ENCODE peak calls at places on chromosomes 7 and 10, in nine cellular contexts. V is prostate gland, Z is K562, T is heart left ventricle, O is cardiac muscle cell, L is SK-N-SH, Q is neural progenitor cell, K is psoas muscle, D is left ventricle myocardium inferior. X is an unnamed sample. For H3K27me3, the result is how much of the 10 kb centered on the place peaks cover.

GRCh38 chr10:126933116-126933515 is 27.9 kb downstream of the DOCK1 start:
- DNase-seq in V (no peak), Z (no peak), T (no peak), O (no peak), L (no peak), Q (no peak), K (no peak), D (no peak), X (no peak)

GRCh38 chr10:28644647-28645046 is 32.7 kb upstream of the BAMBI start:
- DNase-seq in V (no peak), Z (no peak), T (no peak), O (no peak), L (no peak), Q (no peak), K (no peak), D (no peak), X (no peak)

GRCh38 chr10:125783957-125784356 is 8.3 kb upstream of the MMP21 start:
- DNase-seq in V (no peak), Z (peak), T (no peak), O (no peak), L (no peak), Q (no peak), K (no peak), D (no peak), X (no peak)

GRCh38 chr10:26489081-26489480 is 50.9 kb downstream of the APBB1IP start:
- DNase-seq in V (no peak), Z (no peak), T (no peak), O (no peak), L (no peak), Q (no peak), K (no peak), D (no peak), X (no peak)

GRCh38 chr7:33220231-33220630 is 90.9 kb downstream of the BBS9 start:
- DNase-seq in V (no peak), Z (no peak), T (no peak), O (no peak), L (no peak), Q (no peak), K (no peak), D (no peak), X (no peak)

GRCh38 chr10:113997428-113997827 is 46.2 kb upstream of the ADRB1 start:
- DNase-seq in V (no peak), Z (no peak), T (peak), O (no peak), L (no peak), Q (no peak), K (peak), D (peak), X (no peak)

GRCh38 chr7:150631084-150631824 is 931 bp downstream of the GIMAP6 start:
- DNase-seq in V (no peak), Z (no peak), T (peak), O (no peak), L (no peak), Q (no peak), K (peak), D (peak), X (peak)

GRCh38 chr7:135327458-135327857 is 93.8 kb downstream of the STRA8 start:
- DNase-seq in V (no peak), Z (no peak), T (no peak), O (no peak), L (no peak), Q (no peak), K (no peak), D (no peak), X (no peak)

GRCh38 chr10:132700168-132701098 is 85.5 kb downstream of the NKX6-2 start:
- DNase-seq in V (no peak), Z (no peak), T (peak), O (no peak), L (no peak), Q (no peak), K (no peak), D (peak), X (peak)

GRCh38 chr10:36559990-36560389 is 565.4 kb upstream of the ANKRD30A start:
- DNase-seq in V (no peak), Z (no peak), T (no peak), O (no peak), L (no peak), Q (no peak), K (no peak), D (no peak), X (no peak)

GRCh38 chr7:106423836-106424475 is 139.2 kb upstream of the NAMPT start:
- DNase-seq in V (no peak), Z (no peak), T (no peak), O (no peak), L (no peak), Q (no peak), K (no peak), D (no peak), X (no peak)

GRCh38 chr10:111207525-111207924 is 130.7 kb downstream of the ADRA2A start:
- DNase-seq in V (no peak), Z (peak), T (no peak), O (no peak), L (peak), Q (peak), K (no peak), D (no peak), X (no peak)
- TF ChIP-seq CTCF in V (no peak), Z (peak), T (no peak), O (no peak), L (no peak), Q (peak), K (peak), D (peak), X (no peak)

DNA sequence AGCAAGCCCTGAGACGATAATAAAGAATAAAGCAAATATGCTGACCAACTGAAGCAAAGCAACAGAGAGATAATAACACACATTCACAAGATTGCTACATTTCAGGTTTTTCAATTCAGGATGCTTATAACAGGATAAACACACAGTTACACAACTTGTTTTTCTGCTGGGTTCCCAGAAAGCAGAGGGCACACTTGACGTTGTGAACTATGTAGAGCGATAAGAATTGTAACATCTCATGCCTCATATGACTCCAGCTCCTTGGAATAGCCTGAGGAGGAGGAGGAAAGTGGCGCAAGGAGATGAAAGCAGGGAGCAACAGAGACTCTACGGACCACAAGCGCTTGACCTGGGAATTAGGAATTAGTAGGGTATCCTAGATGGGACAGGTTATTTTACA is 201.7 kb downstream of the SKAP2 start:
- DNase-seq in V (no peak), Z (no peak), T (no peak), O (no peak), L (no peak), Q (no peak), K (no peak), D (no peak), X (no peak)
- H3K27me3 ChIP-seq in V (under half), Z (under half), T (under half), O (under half), L (under half), Q (under half), K (under half), D (half or more), X (under half)

GRCh38 chr10:110530131-110530831 is 32.6 kb downstream of the DUSP5 start:
- DNase-seq in V (peak), Z (no peak), T (peak), O (peak), L (peak), Q (peak), K (peak), D (peak), X (no peak)

GRCh38 chr10:110528224-110528997 is 30.7 kb downstream of the DUSP5 start:
- DNase-seq in V (no peak), Z (no peak), T (no peak), O (no peak), L (no peak), Q (no peak), K (no peak), D (no peak), X (no peak)

GRCh38 chr10:110529596-110530011 is 31.9 kb downstream of the DUSP5 start:
- DNase-seq in V (no peak), Z (no peak), T (no peak), O (no peak), L (no peak), Q (no peak), K (no peak), D (no peak), X (no peak)

GRCh38 chr10:110525349-110526260 is 27.9 kb downstream of the DUSP5 start:
- DNase-seq in V (no peak), Z (no peak), T (no peak), O (no peak), L (no peak), Q (no peak), K (no peak), D (no peak), X (no peak)

GRCh38 chr10:110527731-110528171 is 30.0 kb downstream of the DUSP5 start:
- DNase-seq in V (no peak), Z (no peak), T (no peak), O (no peak), L (no peak), Q (no peak), K (no peak), D (no peak), X (no peak)
- TF ChIP-seq CTCF in V (no peak), Z (no peak), T (no peak), O (no peak), L (no peak), Q (no peak), K (no peak), D (no peak), X (no peak)

GRCh38 chr7:1705339-1705738 is 35.3 kb downstream of the ELFN1 start:
- DNase-seq in V (no peak), Z (no peak), T (no peak), O (no peak), L (peak), Q (no peak), K (no peak), D (no peak), X (no peak)
- H3K27me3 ChIP-seq in V (under half), Z (under half), T (under half), O (under half), L (under half), Q (under half), K (under half), D (under half), X (under half)

GRCh38 chr7:21568762-21569161 is 25.9 kb downstream of the DNAH11 start:
- DNase-seq in V (no peak), Z (peak), T (no peak), O (peak), L (peak), Q (peak), K (no peak), D (no peak), X (no peak)
- TF ChIP-seq CTCF in V (peak), Z (peak), T (peak), O (no peak), L (peak), Q (peak), K (peak), D (peak), X (no peak)

GRCh38 chr10:23193435-23194074 is 1.4 kb downstream of the PTF1A start:
- DNase-seq in V (no peak), Z (no peak), T (no peak), O (no peak), L (no peak), Q (no peak), K (no peak), D (no peak), X (no peak)
- H3K27me3 ChIP-seq in V (half or more), Z (under half), T (under half), O (half or more), L (under half), Q (half or more), K (half or more), D (half or more), X (half or more)

GRCh38 chr10:120186506-120186905 is 270.5 kb upstream of the PLPP4 start:
- DNase-seq in V (no peak), Z (no peak), T (no peak), O (peak), L (no peak), Q (no peak), K (no peak), D (no peak), X (no peak)

GRCh38 chr10:120181154-120181553 is 275.9 kb upstream of the PLPP4 start:
- DNase-seq in V (no peak), Z (no peak), T (no peak), O (no peak), L (no peak), Q (no peak), K (no peak), D (no peak), X (no peak)

GRCh38 chr10:120183546-120183945 is 273.5 kb upstream of the PLPP4 start:
- DNase-seq in V (no peak), Z (no peak), T (no peak), O (no peak), L (no peak), Q (no peak), K (no peak), D (no peak), X (no peak)

GRCh38 chr10:120182431-120182830 is 274.6 kb upstream of the PLPP4 start:
- DNase-seq in V (no peak), Z (no peak), T (no peak), O (no peak), L (no peak), Q (no peak), K (no peak), D (no peak), X (no peak)

DNA sequence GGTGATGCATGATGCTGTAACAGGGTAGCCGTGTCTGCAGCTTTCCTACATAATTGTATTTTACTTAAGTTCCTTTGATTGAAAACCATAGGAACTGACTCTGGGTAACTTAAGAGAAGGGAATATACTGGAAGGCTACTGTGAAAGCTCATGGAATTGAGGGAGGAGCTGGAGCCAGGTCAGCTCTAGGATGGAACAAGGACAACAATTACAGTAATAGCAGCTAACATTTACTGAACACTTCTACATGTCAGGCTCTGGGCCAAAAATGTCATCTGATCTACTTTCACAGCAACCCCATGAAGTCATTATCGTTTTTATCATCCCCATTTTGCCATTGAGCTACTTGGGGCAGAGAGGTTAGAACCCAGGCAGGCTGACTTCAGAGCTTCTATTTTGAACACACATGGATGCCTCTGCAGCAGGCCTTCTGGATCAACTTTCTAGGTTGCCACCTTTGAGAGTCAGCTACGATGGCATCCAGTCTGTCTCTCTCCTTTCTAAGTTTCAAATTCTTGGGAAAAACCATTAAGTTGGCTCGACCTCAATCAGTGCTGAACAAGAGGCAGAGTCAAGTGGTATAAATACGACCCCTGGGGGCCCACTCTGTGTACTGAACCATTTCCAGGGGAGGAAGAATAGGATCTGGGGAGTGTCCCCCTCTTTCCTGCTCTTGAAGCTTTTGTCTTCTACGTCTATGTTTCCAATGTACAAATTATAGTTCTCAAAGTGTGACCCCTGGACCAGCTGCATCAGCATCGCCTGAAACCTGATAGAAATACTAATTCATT is 272.3 kb upstream of the PLPP4 start:
- DNase-seq in V (no peak), Z (no peak), T (no peak), O (no peak), L (no peak), Q (peak), K (no peak), D (no peak), X (no peak)
- TF ChIP-seq CTCF in V (no peak), Z (no peak), T (no peak), O (no peak), L (no peak), Q (peak), K (no peak), D (no peak), X (no peak)

GRCh38 chr7:157699357-157700013 is 362.7 kb downstream of the DNAJB6 start:
- DNase-seq in V (no peak), Z (no peak), T (no peak), O (no peak), L (no peak), Q (no peak), K (no peak), D (no peak), X (no peak)
- H3K27me3 ChIP-seq in V (under half), Z (under half), T (under half), O (under half), L (under half), Q (half or more), K (under half), D (half or more), X (under half)